ENCODE peak calls at places on chromosomes 5 and 9, in six cellular contexts. Y is thyroid gland, S is Peyer's patch, H is BE2C, D is colonic mucosa, C is cardiac muscle cell. G is an unnamed sample.

GRCh38 chr5:156367602-156368001 is 40.6 kb downstream of the SGCD start:
- DNase-seq in S (no peak), D (no peak), H (no peak), C (peak; percentile 78), Y (no peak), G (no peak)

GRCh38 chr9:22160235-22160634 is 151.1 kb upstream of the CDKN2B start:
- DNase-seq in S (no peak), C (no peak), Y (no peak), H (no peak), D (no peak), G (no peak)

GRCh38 chr5:117621921-117622320 is 1047.3 kb upstream of the SEMA6A start:
- DNase-seq in D (no peak), C (no peak), S (no peak), H (no peak), Y (no peak), G (no peak)

GRCh38 chr5:88188458-88189132 is 80.0 kb downstream of the TMEM161B start:
- DNase-seq in Y (no peak), H (no peak), C (peak; percentile 6), S (no peak), D (no peak), G (no peak)

GRCh38 chr9:99259231-99259918 is 37.3 kb downstream of the SEC61B start:
- DNase-seq in S (no peak), D (peak; percentile 38), C (peak; percentile 70), H (peak; percentile 65), Y (peak; percentile 99), G (peak; percentile 19)

GRCh38 chr5:68661237-68661636 is 432.6 kb upstream of the SLC30A5 start:
- DNase-seq in Y (peak; percentile 41), C (peak; percentile 54), D (peak; percentile 46), H (peak; percentile 33), S (no peak), G (no peak)

GRCh38 chr5:151899400-151899799 is 25.3 kb downstream of the GLRA1 start:
- DNase-seq in C (no peak), H (no peak), S (no peak), Y (no peak), D (no peak), G (no peak)

GRCh38 chr5:96370981-96371380 is 62.1 kb downstream of the PCSK1 start:
- DNase-seq in D (no peak), S (no peak), H (no peak), C (no peak), Y (no peak), G (no peak)

GRCh38 chr9:109010676-109011655 is 2.3 kb downstream of the CTNNAL1 start:
- DNase-seq in D (no peak), C (peak; percentile 84), H (no peak), S (no peak), Y (peak; percentile 17), G (no peak)

GRCh38 chr9:6600006-6600405 is 45.5 kb downstream of the GLDC start:
- DNase-seq in H (no peak), C (no peak), S (no peak), Y (no peak), D (no peak), G (no peak)

GRCh38 chr9:33170464-33171156 is 3.5 kb upstream of the B4GALT1 start:
- DNase-seq in Y (peak; percentile 65), C (no peak), S (peak; percentile 54), D (peak; percentile 57), H (peak; percentile 70), G (no peak)

GRCh38 chr9:121975801-121976277 is 117.3 kb downstream of the TTLL11 start:
- DNase-seq in C (no peak), Y (no peak), S (no peak), D (peak; percentile 79), H (no peak), G (no peak)

GRCh38 chr5:93303291-93303691 is 277.7 kb downstream of the NR2F1-AS1 start:
- DNase-seq in Y (no peak), H (peak; percentile 18), D (no peak), C (peak; percentile 47), S (no peak), G (no peak)

GRCh38 chr5:155929081-155929480 is 397.9 kb upstream of the SGCD start:
- DNase-seq in D (no peak), H (no peak), S (no peak), Y (no peak), C (no peak), G (no peak)

GRCh38 chr9:120330031-120330430 is 249.9 kb downstream of the CDK5RAP2 start:
- DNase-seq in Y (no peak), D (no peak), H (no peak), S (no peak), C (no peak), G (no peak)

GRCh38 chr5:73214921-73215490 is 42.0 kb downstream of the TMEM174 start:
- DNase-seq in H (no peak), Y (no peak), D (no peak), C (no peak), S (no peak), G (no peak)

GRCh38 chr5:73213566-73213998 is 40.6 kb downstream of the TMEM174 start:
- DNase-seq in Y (peak; percentile 78), D (peak; percentile 71), C (peak; percentile 77), S (no peak), H (no peak), G (no peak)

GRCh38 chr5:73215525-73215890 is 42.5 kb downstream of the TMEM174 start:
- DNase-seq in H (no peak), C (no peak), Y (no peak), D (no peak), S (no peak), G (no peak)

GRCh38 chr5:73218552-73219171 is 45.7 kb downstream of the TMEM174 start:
- DNase-seq in C (peak; percentile 56), Y (no peak), D (no peak), S (no peak), H (no peak), G (no peak)

GRCh38 chr5:73215891-73216610 is 43.1 kb downstream of the TMEM174 start:
- DNase-seq in C (peak; percentile 75), Y (peak; percentile 82), H (peak; percentile 85), S (peak; percentile 30), D (peak; percentile 87), G (no peak)
- TF ChIP-seq CTCF in C (peak; percentile 79), Y (peak; percentile 88), H (peak; percentile 65), S (peak; percentile 17), D (peak; percentile 80), G (no peak)

DNA sequence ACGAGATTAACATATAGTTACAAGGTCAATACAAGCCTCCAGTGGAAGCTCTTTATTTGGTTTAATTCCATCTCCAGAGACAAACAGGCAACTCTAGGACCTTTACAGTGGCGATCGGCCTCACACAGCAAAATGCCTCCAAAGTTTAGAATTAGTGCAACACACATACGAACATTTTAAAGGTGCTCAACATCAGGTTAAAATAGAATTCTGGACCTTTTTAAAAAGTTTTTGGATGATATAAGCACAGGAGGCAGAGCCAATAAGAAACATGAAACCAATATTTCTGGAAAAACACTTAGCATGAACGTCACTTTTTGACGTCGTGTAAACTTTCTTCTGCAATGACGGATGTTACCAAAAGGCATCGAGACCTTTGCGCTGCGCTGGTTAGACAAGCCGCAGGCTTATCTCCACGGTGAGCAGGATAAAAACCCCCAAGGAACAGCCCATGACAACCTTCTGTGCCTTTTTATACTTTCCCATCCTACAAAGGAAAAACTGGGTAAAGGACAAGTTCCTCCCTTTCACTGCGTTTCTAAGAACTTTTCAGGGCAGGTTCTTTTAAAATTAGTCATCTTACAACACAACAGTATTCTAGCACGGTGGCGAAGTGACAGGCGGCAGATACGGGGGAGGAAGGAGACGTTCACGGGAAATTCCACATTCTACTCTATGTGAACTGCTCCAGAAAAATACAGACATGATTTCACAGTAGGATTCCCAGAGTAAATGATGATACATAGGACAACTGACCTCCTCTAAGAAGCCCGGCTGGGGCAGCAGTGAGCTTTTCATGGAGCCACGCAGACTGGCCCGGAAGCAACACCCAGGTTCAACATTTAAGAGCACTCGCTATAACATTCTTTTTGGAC is 52.2 kb downstream of the USP20 start:
- DNase-seq in S (peak; percentile 64), C (peak; percentile 74), H (no peak), Y (no peak), D (no peak), G (no peak)
- TF ChIP-seq CTCF in S (no peak), C (peak; percentile 53), H (no peak), Y (no peak), D (no peak), G (no peak)

GRCh38 chr9:87796232-87796631 is 70.3 kb downstream of the CTSL start:
- DNase-seq in Y (no peak), D (no peak), H (no peak), S (no peak), C (no peak), G (no peak)

GRCh38 chr9:87793292-87793691 is 67.4 kb downstream of the CTSL start:
- DNase-seq in Y (no peak), S (no peak), D (no peak), H (no peak), C (peak; percentile 93), G (no peak)

GRCh38 chr9:87795178-87795577 is 69.3 kb downstream of the CTSL start:
- DNase-seq in S (no peak), Y (no peak), D (no peak), H (no peak), C (no peak), G (no peak)

GRCh38 chr9:87787735-87788134 is 61.8 kb downstream of the CTSL start:
- DNase-seq in H (no peak), D (no peak), Y (no peak), S (no peak), C (peak; percentile 13), G (no peak)

DNA sequence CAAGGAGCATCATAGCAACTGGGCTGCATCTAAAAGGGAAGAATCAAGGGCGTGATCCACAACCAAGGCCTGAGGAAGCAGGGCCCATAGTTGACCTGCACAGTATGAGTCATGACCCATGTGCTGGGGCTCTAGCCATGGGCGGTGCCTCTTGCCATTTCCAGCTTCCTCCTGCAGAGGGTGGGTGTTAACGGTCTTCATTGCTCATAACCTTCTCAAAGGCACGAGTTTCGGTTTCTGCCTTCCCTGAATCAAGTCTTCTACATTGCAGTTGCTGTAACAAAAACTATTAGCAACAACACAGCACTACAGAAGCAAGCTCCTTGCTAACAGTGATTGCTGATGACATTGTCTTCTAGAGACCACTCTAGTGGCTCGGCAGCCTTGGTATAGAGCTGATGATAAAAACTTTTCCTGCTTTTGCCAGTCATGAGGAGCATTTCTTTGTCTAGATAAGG is 66.9 kb downstream of the CTSL start:
- DNase-seq in H (no peak), S (peak; percentile 16), Y (no peak), D (peak; percentile 50), C (peak; percentile 92), G (no peak)
- TF ChIP-seq CTCF in H (no peak), S (no peak), Y (no peak), D (no peak), C (peak; percentile 38), G (no peak)

GRCh38 chr5:149452007-149452664 is 73.0 kb upstream of the IL17B start:
- DNase-seq in D (peak; percentile 85), C (peak; percentile 95), Y (no peak), H (no peak), S (no peak), G (no peak)
- TF ChIP-seq CTCF in D (no peak), C (peak; percentile 11), Y (no peak), H (no peak), S (no peak), G (no peak)

GRCh38 chr5:35815089-35815936 is 41.4 kb upstream of the IL7R start:
- DNase-seq in C (peak; percentile 9), D (peak; percentile 49), Y (no peak), H (no peak), S (no peak), G (no peak)
- TF ChIP-seq CTCF in C (peak; percentile 30), D (peak; percentile 73), Y (no peak), H (no peak), S (no peak), G (no peak)

G was measured in activated B cell treated with CpG ODN at 0.5 μM for 24 hours.